ENCODE peak calls at places on chromosomes 12 and 14, in five cellular contexts. P is H1, L is GM12878, H is K562, Q is HepG2. I is an unnamed sample.
A peak's percentile ranks its signal among the peaks of the same experiment; 100 is the strongest.

GRCh38 chr14:89723930-89724915 is 230.3 kb downstream of the EFCAB11 start:
- DNase-seq in P (no peak), L (no peak), H (no peak), Q (no peak), I (no peak)

GRCh38 chr12:57000393-57000792 is 6.0 kb downstream of the ZBTB39 start:
- DNase-seq in P (no peak), L (no peak), H (no peak), Q (no peak), I (no peak)

GRCh38 chr14:45201908-45202307 is 51.1 kb downstream of the MIS18BP1 start:
- DNase-seq in P (no peak), L (no peak), H (peak; percentile 7), Q (peak; percentile 14), I (no peak)

GRCh38 chr12:38515912-38516311 is 199.3 kb downstream of the ALG10B start:
- DNase-seq in P (no peak), L (no peak), H (no peak), Q (no peak), I (no peak)

GRCh38 chr12:2013527-2014223 is 9.4 kb upstream of the DCP1B start:
- DNase-seq in P (no peak), L (no peak), H (no peak), Q (no peak), I (no peak)

GRCh38 chr14:75523771-75524171 is 1.5 kb downstream of the BATF start:
- DNase-seq in P (no peak), L (no peak), H (no peak), Q (no peak), I (no peak)

GRCh38 chr12:89349814-89350213 is 2.5 kb downstream of the DUSP6 start:
- DNase-seq in P (no peak), L (no peak), H (no peak), Q (no peak), I (no peak)

GRCh38 chr12:87413784-87414183 is 615.4 kb downstream of the C12orf50 start:
- DNase-seq in P (no peak), L (no peak), H (no peak), Q (no peak), I (no peak)

GRCh38 chr14:38944691-38945090 is 158.3 kb downstream of the SEC23A start:
- DNase-seq in P (no peak), L (no peak), H (no peak), Q (no peak), I (no peak)

GRCh38 chr12:52195065-52195730 is 3.4 kb upstream of the KRT80 start:
- DNase-seq in P (no peak), L (no peak), H (peak; percentile 36), Q (no peak), I (no peak)

GRCh38 chr14:39581474-39581873 is 149.2 kb upstream of the FBXO33 start:
- DNase-seq in P (no peak), L (no peak), H (no peak), Q (no peak), I (no peak)

GRCh38 chr12:72995616-72996015 is 723.4 kb downstream of the TRHDE start:
- DNase-seq in P (no peak), L (no peak), H (no peak), Q (no peak), I (no peak)

GRCh38 chr12:56154246-56154771 is 1.9 kb downstream of the MYL6B start:
- DNase-seq in P (no peak), L (no peak), H (peak; percentile 61), Q (no peak), I (no peak)

GRCh38 chr12:89636776-89637160 is 71.9 kb downstream of the ATP2B1 start:
- DNase-seq in P (no peak), L (no peak), H (no peak), Q (no peak), I (no peak)

GRCh38 chr14:91230363-91231035 is 14.0 kb downstream of the GPR68 start:
- DNase-seq in P (no peak), L (no peak), H (no peak), Q (no peak), I (no peak)

GRCh38 chr14:69055125-69055524 is 76.0 kb upstream of the ACTN1 start:
- DNase-seq in P (no peak), L (no peak), H (no peak), Q (no peak), I (no peak)

GRCh38 chr12:79818856-79819255 is 116.0 kb downstream of the PPP1R12A start:
- DNase-seq in P (no peak), L (no peak), H (no peak), Q (no peak), I (no peak)

GRCh38 chr12:65526311-65526710 is 247.8 kb downstream of the MSRB3 start:
- DNase-seq in P (no peak), L (no peak), H (no peak), Q (no peak), I (no peak)

GRCh38 chr12:54009171-54010052 is 627 bp downstream of the HOXC8 start:
- DNase-seq in P (no peak), L (no peak), H (no peak), Q (no peak), I (no peak)

GRCh38 chr12:3087758-3088157 is 10.6 kb downstream of the TSPAN9 start:
- DNase-seq in P (no peak), L (no peak), H (no peak), Q (no peak), I (no peak)

GRCh38 chr12:108821407-108822397 is 35.7 kb downstream of the SSH1 start:
- DNase-seq in P (no peak), L (no peak), H (peak; percentile 60), Q (no peak), I (no peak)

GRCh38 chr14:30296956-30297405 is 262.0 kb upstream of the G2E3 start:
- DNase-seq in P (no peak), L (no peak), H (peak; percentile 84), Q (no peak), I (no peak)

GRCh38 chr12:118925407-118926202 is 55.7 kb upstream of the SRRM4 start:
- DNase-seq in P (no peak), L (no peak), H (no peak), Q (no peak), I (no peak)

GRCh38 chr12:19572920-19573558 is 133.7 kb downstream of the AEBP2 start:
- DNase-seq in P (peak; percentile 69), L (no peak), H (peak; percentile 52), Q (peak; percentile 45), I (peak; percentile 32)

GRCh38 chr14:77003960-77004710 is 24.4 kb downstream of the IRF2BPL start:
- DNase-seq in P (peak; percentile 45), L (no peak), H (no peak), Q (no peak), I (no peak)

GRCh38 chr14:55782166-55782565 is 202.2 kb downstream of the KTN1 start:
- DNase-seq in P (no peak), L (no peak), H (no peak), Q (no peak), I (no peak)

GRCh38 chr12:125540580-125541204 is 475.5 kb downstream of the AACS start:
- DNase-seq in P (no peak), L (no peak), H (no peak), Q (no peak), I (no peak)

GRCh38 chr14:106210650-106211049 is 684.3 kb downstream of the TMEM121 start:
- DNase-seq in P (no peak), L (no peak), H (peak; percentile 48), Q (no peak), I (no peak)

GRCh38 chr14:56491299-56492285 is 88.0 kb upstream of the TMEM260 start:
- DNase-seq in P (peak; percentile 83), L (peak; percentile 11), H (peak; percentile 41), Q (peak; percentile 49), I (peak; percentile 79)

GRCh38 chr14:33634631-33635030 is 316.2 kb downstream of the EGLN3 start:
- DNase-seq in P (no peak), L (no peak), H (no peak), Q (no peak), I (no peak)

GRCh38 chr12:126558810-126559209 is 1493.6 kb downstream of the AACS start:
- DNase-seq in P (no peak), L (no peak), H (no peak), Q (no peak), I (no peak)

GRCh38 chr12:96220902-96221301 is 26.7 kb downstream of the ELK3 start:
- DNase-seq in P (no peak), L (no peak), H (no peak), Q (no peak), I (no peak)

GRCh38 chr14:102071283-102071998 is 15.4 kb downstream of the HSP90AA1 start:
- DNase-seq in P (no peak), L (no peak), H (no peak), Q (peak; percentile 56), I (peak; percentile 94)

GRCh38 chr14:91410781-91411536 is 6.7 kb downstream of the CCDC88C start:
- DNase-seq in P (no peak), L (no peak), H (no peak), Q (no peak), I (no peak)

DNA sequence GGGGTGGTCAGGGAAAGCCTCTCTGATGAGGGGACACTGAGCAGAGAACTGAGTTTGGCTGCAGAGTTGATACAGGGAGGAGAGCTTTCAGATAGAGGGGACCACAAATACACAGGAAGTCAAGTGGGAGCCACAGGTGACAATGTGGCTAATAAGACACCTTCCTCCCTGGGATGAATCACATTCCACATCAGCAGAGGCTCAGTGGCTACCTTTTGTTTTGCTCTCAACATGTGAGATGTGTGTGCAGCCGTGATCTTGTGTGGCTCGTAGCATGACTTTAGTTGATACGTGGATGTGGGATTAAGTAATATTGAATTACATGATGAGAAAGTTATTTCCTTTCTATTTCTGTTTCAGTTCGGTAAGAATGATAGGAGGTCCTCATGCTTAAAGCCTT is 7.5 kb downstream of the CRADD start:
- DNase-seq in P (no peak), L (no peak), H (no peak), Q (no peak), I (no peak)
- TF ChIP-seq JUND in P (no peak), L (no peak), H (no peak), Q (no peak), I (no peak)

DNA sequence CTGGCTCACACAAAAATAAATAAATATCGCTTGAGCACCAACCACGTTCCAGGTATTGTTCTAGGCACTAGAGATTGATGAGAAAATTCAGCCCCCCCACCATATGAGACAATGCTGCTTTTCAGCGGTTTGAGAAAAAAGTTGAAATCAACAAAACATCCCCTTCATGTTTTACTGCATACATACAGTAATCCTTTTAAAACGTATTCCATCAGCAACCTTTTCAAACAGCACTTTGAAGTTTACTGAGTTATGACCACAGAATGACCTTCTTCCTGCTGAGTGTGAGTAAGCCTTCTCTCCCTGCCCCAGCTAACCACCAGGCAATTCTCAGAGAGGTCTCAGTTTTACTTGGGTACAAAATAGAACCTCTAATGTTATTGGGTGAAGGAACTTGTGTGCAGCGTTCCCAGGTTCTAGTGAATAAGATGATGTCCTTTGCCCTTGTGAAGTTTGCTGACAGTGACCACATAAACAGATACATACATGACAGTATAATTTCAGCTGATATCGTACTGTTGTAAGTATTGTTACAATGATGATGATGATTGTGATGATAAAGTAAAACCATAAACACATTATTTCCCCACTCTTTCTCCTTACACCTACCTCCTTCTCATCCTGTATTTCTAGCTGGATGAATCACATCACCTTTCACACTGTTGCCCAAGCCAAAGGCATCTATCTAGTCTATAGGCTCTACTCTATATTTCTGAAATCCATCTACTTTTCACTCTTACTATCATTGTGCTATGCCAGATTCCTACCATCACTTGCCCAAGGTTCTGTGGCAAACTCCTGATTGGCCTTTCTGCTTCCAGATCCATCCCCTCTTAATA is 124.4 kb upstream of the KRR1 start:
- DNase-seq in P (no peak), L (no peak), H (peak; percentile 41), Q (peak; percentile 97), I (peak; percentile 99)
- TF ChIP-seq JUND in P (no peak), L (no peak), H (no peak), Q (peak; percentile 13), I (peak; percentile 99)

GRCh38 chr14:93493054-93493453 is 62.3 kb downstream of the UNC79 start:
- DNase-seq in P (no peak), L (no peak), H (no peak), Q (no peak), I (no peak)
- TF ChIP-seq JUND in P (no peak), L (no peak), H (no peak), Q (no peak), I (no peak)

GRCh38 chr14:24673059-24673458 is 39.1 kb upstream of the GZMB start:
- DNase-seq in P (no peak), L (no peak), H (no peak), Q (no peak), I (no peak)
- TF ChIP-seq JUND in P (no peak), L (no peak), H (no peak), Q (no peak), I (no peak)

I was measured in HCT116.